ENCODE peak calls at places on chromosomes 4 and X, in six cellular contexts. B is CD4-positive, alpha-beta T cell; Q is esophagus squamous epithelium; Y is neural crest cell; S is glutamatergic neuron; T is right atrium auricular region. F is an unnamed sample.

GRCh38 chrX:15343075-15343476 is 7.8 kb upstream of the PIGA start:
- DNase-seq in Y (no peak), Q (no peak), T (no peak), S (no peak), B (no peak), F (no peak)

GRCh38 chr4:112515278-112516075 is 503 bp downstream of the NEUROG2 start:
- DNase-seq in T (no peak), Q (peak), Y (peak), S (peak), B (no peak), F (peak)

GRCh38 chr4:52201705-52202104 is 150.6 kb downstream of the SPATA18 start:
- DNase-seq in Q (no peak), T (no peak), S (no peak), Y (no peak), B (no peak), F (no peak)

GRCh38 chr4:162715401-162715800 is 451.3 kb downstream of the NAF1 start:
- DNase-seq in Y (no peak), Q (no peak), S (no peak), T (no peak), B (no peak), F (no peak)

GRCh38 chr4:146959692-146960091 is 14.0 kb upstream of the TTC29 start:
- DNase-seq in B (no peak), Q (no peak), T (no peak), S (no peak), Y (no peak), F (no peak)

GRCh38 chrX:16586371-16587112 is 63.4 kb upstream of the S100G start:
- DNase-seq in T (no peak), Q (no peak), S (no peak), Y (no peak), B (no peak), F (no peak)

GRCh38 chrX:118824173-118824782 is 654 bp downstream of the ZCCHC12 start:
- DNase-seq in Q (no peak), B (no peak), S (peak), Y (peak), T (no peak), F (no peak)

GRCh38 chrX:78119521-78120227 is 15.6 kb downstream of the PGK1 start:
- DNase-seq in Y (no peak), B (no peak), Q (no peak), S (no peak), T (no peak), F (no peak)

GRCh38 chr4:42819863-42820514 is 72.5 kb upstream of the GRXCR1 start:
- DNase-seq in Q (no peak), B (no peak), Y (no peak), S (no peak), T (no peak), F (no peak)

GRCh38 chrX:110561036-110561435 is 202.4 kb downstream of the RTL9 start:
- DNase-seq in S (no peak), Q (no peak), Y (no peak), T (no peak), B (no peak), F (no peak)

GRCh38 chrX:34063616-34064015 is 68.5 kb downstream of the FAM47A start:
- DNase-seq in T (no peak), B (no peak), Y (no peak), Q (no peak), S (no peak), F (no peak)

GRCh38 chr4:75858721-75859120 is 43.5 kb downstream of the PPEF2 start:
- DNase-seq in T (no peak), B (no peak), Q (no peak), S (no peak), Y (no peak), F (no peak)

GRCh38 chrX:10041383-10041782 is 74.2 kb downstream of the CLDN34 start:
- DNase-seq in B (no peak), T (no peak), Y (no peak), S (no peak), Q (no peak), F (no peak)

GRCh38 chrX:149949743-149950436 is 11.6 kb upstream of the EOLA2 start:
- DNase-seq in B (no peak), Y (no peak), Q (no peak), S (no peak), T (no peak), F (no peak)

GRCh38 chrX:102651242-102651967 is at the start of gene GPRASP1:
- DNase-seq in T (peak), B (peak), Y (peak), Q (peak), S (peak), F (no peak)

GRCh38 chrX:34299451-34299967 is 167.4 kb upstream of the FAM47A start:
- DNase-seq in S (no peak), T (no peak), Q (no peak), Y (no peak), B (no peak), F (no peak)

GRCh38 chr4:19309365-19309764 is 942.3 kb upstream of the SLIT2 start:
- DNase-seq in Y (no peak), B (no peak), Q (no peak), S (no peak), T (no peak), F (no peak)

GRCh38 chr4:108846568-108846967 is 83.7 kb upstream of the ETNPPL start:
- DNase-seq in T (no peak), B (no peak), Q (no peak), Y (no peak), S (no peak), F (no peak)

DNA sequence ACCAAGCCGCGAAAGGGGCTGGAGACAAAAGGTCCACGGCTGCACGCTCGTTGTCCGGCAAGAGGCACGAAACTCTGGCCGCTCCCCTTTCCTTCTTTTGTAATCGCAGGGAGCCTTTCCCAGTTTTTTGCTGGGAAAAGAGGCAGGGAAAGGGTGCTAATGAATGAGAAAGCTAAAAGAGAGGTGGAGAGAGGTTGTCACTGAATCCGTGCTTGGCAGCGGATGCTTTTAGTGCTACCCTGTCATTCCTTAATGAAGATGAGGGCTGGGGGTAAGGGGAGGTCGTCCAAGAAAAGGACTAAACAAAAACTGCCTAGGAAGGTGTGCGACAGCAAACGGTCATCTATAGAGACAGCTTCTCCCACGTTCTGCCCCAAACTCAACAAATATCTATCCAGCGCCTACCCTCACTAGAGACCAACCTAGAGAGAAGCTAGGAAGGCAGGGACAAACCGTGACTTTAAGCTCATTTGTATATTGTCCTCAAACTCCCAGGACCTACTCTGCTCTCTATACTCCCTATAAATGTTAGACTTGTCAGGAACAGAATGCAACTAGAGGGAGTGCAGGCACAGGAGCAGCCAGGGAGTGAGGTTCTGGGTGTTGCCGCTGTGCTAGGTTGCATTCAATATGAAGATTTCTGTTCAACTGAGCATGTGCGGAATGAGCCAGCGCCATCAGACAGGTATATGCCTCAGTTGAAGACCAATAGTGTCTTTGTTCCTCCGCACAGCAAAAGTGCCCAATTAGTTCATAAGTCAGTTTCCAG is 755 bp upstream of the CASK start:
- DNase-seq in B (peak), S (no peak), T (no peak), Y (no peak), Q (no peak), F (no peak)
- TF ChIP-seq CTCF in B (no peak), S (no peak), T (no peak), Y (no peak), Q (no peak), F (peak)

DNA sequence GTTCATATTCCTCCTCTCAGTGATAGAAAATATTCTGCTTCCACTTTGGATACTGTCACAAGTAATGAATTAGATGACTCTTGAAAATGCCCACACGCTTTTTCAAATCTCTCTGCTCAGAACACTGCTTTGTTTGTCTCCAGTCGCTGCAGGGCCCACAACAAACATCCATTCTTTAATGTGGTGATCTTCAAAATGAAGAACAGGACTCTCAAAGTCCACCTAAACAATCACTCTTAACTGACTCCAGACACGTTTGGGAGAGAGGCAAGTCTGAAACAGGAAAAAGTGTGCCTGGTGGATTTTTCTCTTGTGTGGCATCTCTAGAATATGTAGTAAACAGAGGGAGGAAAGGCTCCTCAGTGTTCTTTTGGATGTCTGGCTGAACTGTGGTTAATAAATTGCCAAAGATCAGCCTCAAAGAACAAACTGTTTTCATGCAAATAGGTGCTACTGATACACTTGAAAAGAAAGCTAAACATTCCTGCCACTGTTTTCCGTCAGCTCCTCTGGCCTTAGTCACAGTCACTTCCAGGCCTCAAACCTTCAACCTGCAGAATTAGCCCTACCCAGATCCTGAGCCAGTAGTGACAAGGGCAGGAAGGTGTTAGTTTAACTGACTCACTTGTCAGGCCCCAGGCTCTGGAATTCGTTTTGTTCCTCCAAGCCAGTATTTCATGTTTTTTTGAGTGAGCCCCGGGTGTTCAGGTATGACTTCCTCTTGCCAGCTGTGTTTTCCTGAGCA is 259.6 kb upstream of the GPC4 start:
- DNase-seq in Q (no peak), T (no peak), B (no peak), Y (no peak), S (no peak), F (no peak)
- TF ChIP-seq CTCF in Q (no peak), T (no peak), B (no peak), Y (no peak), S (no peak), F (no peak)

GRCh38 chrX:40314070-40314469 is 216.3 kb upstream of the BCOR start:
- DNase-seq in S (no peak), Y (no peak), Q (no peak), T (no peak), B (no peak), F (no peak)
- TF ChIP-seq CTCF in S (no peak), Y (no peak), Q (no peak), T (no peak), B (no peak), F (no peak)

DNA sequence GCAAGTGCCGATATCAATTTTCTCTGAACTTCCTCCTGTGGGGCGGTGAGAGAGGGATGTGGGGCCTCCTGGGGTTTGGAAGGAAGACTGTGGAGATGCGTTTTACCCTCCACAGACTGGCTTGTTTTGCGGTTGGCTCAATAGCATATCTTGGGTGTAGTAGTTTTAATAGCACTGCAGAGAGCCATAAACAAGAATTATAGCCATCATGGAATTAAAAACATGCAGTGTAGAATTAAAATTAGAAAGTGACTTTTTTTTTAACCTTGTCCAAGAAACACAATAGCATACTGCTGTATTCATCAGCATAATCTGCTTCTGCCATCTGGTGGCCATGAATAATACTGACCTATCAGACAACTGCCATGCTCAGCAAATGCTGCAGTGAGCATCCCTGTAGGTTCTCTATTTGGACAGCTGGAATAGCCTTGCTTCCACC is 47.3 kb upstream of the SCML1 start:
- DNase-seq in Y (peak), S (no peak), T (no peak), Q (no peak), B (peak), F (no peak)
- TF ChIP-seq CTCF in Y (peak), S (peak), T (peak), Q (no peak), B (peak), F (peak)

GRCh38 chrX:132614297-132614696 is 125.5 kb upstream of the MBNL3 start:
- DNase-seq in Y (no peak), Q (no peak), B (no peak), T (no peak), S (no peak), F (no peak)

GRCh38 chrX:132609449-132609848 is 120.6 kb upstream of the MBNL3 start:
- DNase-seq in Q (no peak), B (no peak), Y (no peak), S (no peak), T (no peak), F (no peak)

GRCh38 chrX:132613801-132614200 is 125.0 kb upstream of the MBNL3 start:
- DNase-seq in S (no peak), Q (no peak), B (no peak), T (no peak), Y (no peak), F (no peak)

GRCh38 chrX:132612990-132613564 is 124.2 kb upstream of the MBNL3 start:
- DNase-seq in Q (no peak), T (no peak), B (peak), Y (peak), S (peak), F (no peak)

GRCh38 chrX:132610536-132610935 is 121.7 kb upstream of the MBNL3 start:
- DNase-seq in S (no peak), Y (no peak), B (no peak), Q (no peak), T (no peak), F (no peak)
- TF ChIP-seq CTCF in S (no peak), Y (no peak), B (no peak), Q (no peak), T (no peak), F (no peak)

GRCh38 chr4:38188631-38189101 is 228.5 kb downstream of the PTTG2 start:
- DNase-seq in Q (no peak), S (no peak), T (no peak), Y (no peak), B (no peak), F (no peak)
- TF ChIP-seq CTCF in Q (no peak), S (no peak), T (no peak), Y (no peak), B (no peak), F (no peak)

DNA sequence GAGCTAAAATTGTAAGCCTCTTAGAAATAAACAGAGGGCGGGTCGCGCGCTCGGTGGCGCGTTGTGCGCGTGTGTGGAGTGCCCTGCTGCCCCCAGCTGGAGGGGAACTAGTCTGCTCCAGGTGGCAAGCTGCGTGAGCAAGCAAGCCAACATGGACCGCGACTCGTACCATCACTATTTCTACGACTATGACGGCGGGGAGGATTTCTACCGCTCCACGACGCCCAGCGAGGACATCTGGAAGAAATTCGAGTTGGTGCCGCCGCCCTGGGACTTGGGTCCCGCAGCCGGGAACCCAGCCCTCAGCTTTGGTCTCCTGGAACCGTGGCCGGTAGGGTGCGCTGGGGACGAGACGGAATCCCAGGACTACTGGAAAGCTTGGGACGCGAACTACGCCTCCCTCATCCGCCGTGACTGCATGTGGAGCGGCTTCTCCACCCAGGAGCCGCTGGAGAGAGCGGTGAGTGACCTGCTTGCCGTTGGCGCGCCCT is 66.1 kb downstream of the DNAAF6 start:
- DNase-seq in T (no peak), Q (no peak), B (no peak), S (peak), Y (no peak), F (no peak)
- TF ChIP-seq CTCF in T (no peak), Q (no peak), B (peak), S (no peak), Y (peak), F (no peak)